ENCODE peak calls at places on chromosomes 1 and 21, in six cellular contexts. N is NCI-H446 treated with DMSO at 0.1 percent for 48 hours; B is RCC 7860; T is stimulated activated CD4-positive, alpha-beta T cell treated with anti-CD3 and anti-CD28 coated beads, Interleukin-4, amount 100 ng/mL, for 48 hours; K is cardiac septum; F is NCI-H345. X is an unnamed sample.

GRCh38 chr1:193058529-193059281 is 455 bp downstream of the UCHL5 start:
- DNase-seq in N (peak), B (peak), T (peak), K (no peak), F (peak), X (peak)

GRCh38 chr1:165827199-165828102 is at the start of gene UCK2:
- DNase-seq in N (peak), B (peak), T (peak), K (peak), F (peak), X (peak)

GRCh38 chr1:57146100-57146499 is 180.3 kb upstream of the C8B start:
- DNase-seq in N (no peak), B (no peak), T (no peak), K (no peak), F (no peak), X (no peak)

GRCh38 chr1:10958614-10959013 is 53.8 kb upstream of the TARDBP start:
- DNase-seq in N (no peak), B (no peak), T (no peak), K (no peak), F (peak), X (no peak)

GRCh38 chr21:39845581-39846130 is 21.6 kb upstream of the PCP4 start:
- DNase-seq in N (no peak), B (no peak), T (no peak), K (no peak), F (no peak), X (no peak)

GRCh38 chr1:99662581-99663208 is 16.8 kb downstream of the PALMD start:
- DNase-seq in N (no peak), B (no peak), T (no peak), K (no peak), F (no peak), X (no peak)

GRCh38 chr1:167107456-167107855 is 13.6 kb downstream of the STYXL2 start:
- DNase-seq in N (no peak), B (peak), T (no peak), K (no peak), F (no peak), X (no peak)

GRCh38 chr21:42189860-42190491 is 29.0 kb upstream of the ABCG1 start:
- DNase-seq in N (no peak), B (no peak), T (no peak), K (no peak), F (no peak), X (no peak)

X was measured in HepG2.